ENCODE peak calls at places on chromosomes 13 and 19, in five cellular contexts. G is thoracic aorta, W is GM10248, C is PC-3, E is brain pericyte. J is an unnamed sample.

GRCh38 chr13:43865892-43866291 is 13.6 kb downstream of the CCDC122 start:
- DNase-seq in G (no peak), W (no peak), C (peak; percentile 60), E (no peak), J (no peak)

GRCh38 chr13:80363890-80364503 is 23.1 kb upstream of the SPRY2 start:
- DNase-seq in G (no peak), W (peak; percentile 29), C (peak; percentile 49), E (no peak), J (no peak)

GRCh38 chr19:35118268-35119026 is 2.8 kb downstream of the FXYD3 start:
- DNase-seq in G (no peak), W (no peak), C (no peak), E (no peak), J (no peak)

GRCh38 chr13:101868585-101869469 is 416.4 kb downstream of the ITGBL1 start:
- DNase-seq in G (no peak), W (no peak), C (no peak), E (no peak), J (no peak)

GRCh38 chr13:45737571-45738002 is 35.5 kb downstream of the CBY2 start:
- DNase-seq in G (no peak), W (peak; percentile 48), C (no peak), E (no peak), J (no peak)

GRCh38 chr19:28019901-28020300 is 1193.0 kb downstream of the UQCRFS1 start:
- DNase-seq in G (no peak), W (no peak), C (no peak), E (no peak), J (no peak)

GRCh38 chr13:112066624-112067004 is 335 bp upstream of the SOX1 start:
- DNase-seq in G (no peak), W (no peak), C (no peak), E (no peak), J (no peak)

GRCh38 chr19:6113616-6114188 is 3.4 kb upstream of the RFX2 start:
- DNase-seq in G (no peak), W (no peak), C (no peak), E (no peak), J (no peak)

GRCh38 chr19:28217064-28217463 is 995.9 kb downstream of the UQCRFS1 start:
- DNase-seq in G (no peak), W (no peak), C (no peak), E (no peak), J (no peak)

GRCh38 chr13:50594276-50594970 is 249.1 kb downstream of the DLEU7 start:
- DNase-seq in G (no peak), W (peak; percentile 80), C (no peak), E (peak; percentile 79), J (no peak)

GRCh38 chr19:56538761-56539263 is at the start of gene ZFP28:
- DNase-seq in G (peak; percentile 31), W (no peak), C (no peak), E (no peak), J (no peak)

GRCh38 chr19:16015805-16016173 is 60.5 kb upstream of the TPM4 start:
- DNase-seq in G (no peak), W (no peak), C (no peak), E (no peak), J (no peak)

GRCh38 chr13:46119883-46120614 is 15.2 kb upstream of the CPB2 start:
- DNase-seq in G (no peak), W (no peak), C (peak; percentile 56), E (peak; percentile 53), J (peak; percentile 54)

GRCh38 chr19:7622933-7623685 is 6.2 kb downstream of the XAB2 start:
- DNase-seq in G (no peak), W (no peak), C (no peak), E (no peak), J (no peak)

GRCh38 chr13:20461481-20461859 is 64.2 kb downstream of the CRYL1 start:
- DNase-seq in G (no peak), W (no peak), C (peak; percentile 45), E (no peak), J (no peak)

GRCh38 chr13:37175996-37176395 is 70.5 kb upstream of the CSNK1A1L start:
- DNase-seq in G (no peak), W (no peak), C (no peak), E (no peak), J (peak; percentile 66)

GRCh38 chr13:66195238-66195637 is 1034.9 kb downstream of the PCDH9 start:
- DNase-seq in G (no peak), W (no peak), C (no peak), E (no peak), J (no peak)

GRCh38 chr19:36489920-36490415 is 607 bp upstream of the ZNF566 start:
- DNase-seq in G (peak; percentile 49), W (peak; percentile 79), C (peak; percentile 82), E (no peak), J (peak; percentile 79)

GRCh38 chr13:64723735-64724134 is 2506.4 kb downstream of the PCDH9 start:
- DNase-seq in G (no peak), W (no peak), C (peak; percentile 93), E (peak; percentile 34), J (peak; percentile 97)

GRCh38 chr13:106318941-106319411 is 216.5 kb downstream of the EFNB2 start:
- DNase-seq in G (no peak), W (no peak), C (peak; percentile 84), E (peak; percentile 13), J (peak; percentile 87)

GRCh38 chr19:29687244-29687896 is 22.1 kb downstream of the PLEKHF1 start:
- DNase-seq in G (no peak), W (no peak), C (peak; percentile 55), E (peak; percentile 54), J (no peak)

GRCh38 chr19:45526143-45526542 is 18.9 kb downstream of the VASP start:
- DNase-seq in G (no peak), W (no peak), C (peak; percentile 75), E (no peak), J (no peak)

GRCh38 chr19:38429811-38430156 is 3.7 kb upstream of the RYR1 start:
- DNase-seq in G (no peak), W (no peak), C (no peak), E (no peak), J (no peak)

GRCh38 chr13:94711561-94712286 is 621 bp downstream of the SOX21 start:
- DNase-seq in G (no peak), W (no peak), C (peak; percentile 27), E (no peak), J (no peak)

GRCh38 chr13:53206455-53206854 is 177.8 kb downstream of the OLFM4 start:
- DNase-seq in G (no peak), W (no peak), C (peak; percentile 4), E (no peak), J (no peak)

GRCh38 chr19:17757125-17757524 is 5.8 kb downstream of the FCHO1 start:
- DNase-seq in G (no peak), W (no peak), C (peak; percentile 79), E (no peak), J (no peak)